ENCODE peak calls at places on chromosomes 12 and 14, in nine cellular contexts. K is dermis microvascular lymphatic vessel endothelial cell; U is HTR-8/SVneo; Y is NCI-H1092; V is EL; X is stimulated activated naive CD8-positive, alpha-beta T cell treated with anti-CD3 and anti-CD28 coated beads, Interleukin-15, Interleukin-2, amounts not matched to agents 100 U/mL and 50 U/mL, for 24 hours; S is Karpas-422; D is kidney epithelial cell; R is iPS DF 19.7. O is an unnamed sample.

GRCh38 chr12:6461401-6462233 is 8.9 kb downstream of the VAMP1 start:
- DNase-seq in K (peak), U (no peak), Y (no peak), V (peak), X (peak), S (peak), D (no peak), R (no peak), O (peak)

GRCh38 chr12:94149781-94150482 is 1.6 kb downstream of the PLXNC1 start:
- DNase-seq in K (no peak), U (no peak), Y (peak), V (peak), X (peak), S (no peak), D (no peak), R (no peak), O (no peak)

GRCh38 chr14:30906752-30907658 is 32.6 kb downstream of the COCH start:
- DNase-seq in K (peak), U (peak), Y (no peak), V (peak), X (no peak), S (peak), D (no peak), R (no peak), O (no peak)

GRCh38 chr12:92648242-92649031 is 54.4 kb upstream of the PLEKHG7 start:
- DNase-seq in K (no peak), U (no peak), Y (no peak), V (no peak), X (no peak), S (no peak), D (no peak), R (no peak), O (no peak)

GRCh38 chr14:75566321-75566720 is 12.1 kb upstream of the FLVCR2 start:
- DNase-seq in K (no peak), U (no peak), Y (no peak), V (no peak), X (peak), S (no peak), D (no peak), R (no peak), O (no peak)

GRCh38 chr12:102990419-102990818 is 32.9 kb downstream of the ASCL1 start:
- DNase-seq in K (no peak), U (no peak), Y (no peak), V (no peak), X (no peak), S (no peak), D (no peak), R (no peak), O (no peak)

GRCh38 chr12:116863275-116863767 is 17.9 kb downstream of the HRK start:
- DNase-seq in K (no peak), U (no peak), Y (no peak), V (peak), X (peak), S (peak), D (no peak), R (peak), O (no peak)

GRCh38 chr12:123853401-123854070 is 91.4 kb downstream of the DNAH10 start:
- DNase-seq in K (no peak), U (no peak), Y (no peak), V (no peak), X (no peak), S (no peak), D (no peak), R (no peak), O (peak)

GRCh38 chr12:55974308-55974724 is 438 bp downstream of the RAB5B start:
- DNase-seq in K (peak), U (peak), Y (no peak), V (peak), X (peak), S (peak), D (no peak), R (no peak), O (peak)

O was measured in mesenteric fat pad.